ENCODE peak calls at places on chromosomes 2 and 18, in ten cellular contexts. S is Caco-2, D is heart right ventricle, I is GM12865, X is fibroblast of pulmonary artery, N is tibial nerve, K is OCI-LY7, R is astrocyte, F is fibroblast of villous mesenchyme, H is coronary artery. L is an unnamed sample.

GRCh38 chr2:170917219-170917851 is 11.7 kb upstream of the GORASP2 start:
- DNase-seq in R (no peak), S (no peak), H (no peak), N (no peak), X (no peak), K (no peak), D (no peak), I (no peak), F (no peak), L (no peak)

GRCh38 chr2:33589444-33589843 is 9.7 kb downstream of the FAM98A start:
- DNase-seq in R (no peak), D (no peak), X (peak; percentile 17), F (peak; percentile 55), H (no peak), S (no peak), N (no peak), I (no peak), K (no peak), L (no peak)

GRCh38 chr2:190819835-190820234 is 60.8 kb upstream of the GLS start:
- DNase-seq in N (no peak), X (peak; percentile 88), D (no peak), K (no peak), S (no peak), I (no peak), R (peak; percentile 76), H (no peak), F (peak; percentile 97), L (no peak)

GRCh38 chr2:241417626-241418025 is 61.5 kb downstream of the FARP2 start:
- DNase-seq in I (no peak), D (no peak), R (no peak), N (no peak), F (no peak), K (no peak), X (no peak), S (no peak), H (no peak), L (no peak)

GRCh38 chr2:81901017-81901416 is 1596.5 kb upstream of the LRRTM1 start:
- DNase-seq in I (no peak), K (peak; percentile 1), N (no peak), X (peak; percentile 10), H (no peak), R (no peak), F (no peak), S (no peak), D (no peak), L (no peak)

GRCh38 chr2:199471443-199472057 is 13.8 kb upstream of the SATB2 start:
- DNase-seq in K (peak; percentile 42), R (no peak), X (peak; percentile 46), F (peak; percentile 25), H (no peak), D (peak; percentile 64), N (peak; percentile 38), S (peak; percentile 66), I (peak; percentile 38), L (peak; percentile 84)

GRCh38 chr2:138107288-138107687 is 143.0 kb downstream of the HNMT start:
- DNase-seq in D (no peak), I (no peak), F (no peak), N (no peak), K (no peak), S (no peak), R (no peak), X (peak; percentile 26), H (no peak), L (no peak)

GRCh38 chr18:26159353-26159752 is 25.7 kb downstream of the PSMA8 start:
- DNase-seq in D (no peak), F (peak; percentile 5), I (no peak), N (no peak), H (no peak), K (peak; percentile 51), S (no peak), R (no peak), X (peak; percentile 13), L (no peak)

GRCh38 chr18:79374408-79375171 is 21.1 kb upstream of the NFATC1 start:
- DNase-seq in D (no peak), I (peak; percentile 60), K (no peak), R (no peak), S (no peak), F (no peak), H (no peak), X (no peak), N (no peak), L (no peak)

DNA sequence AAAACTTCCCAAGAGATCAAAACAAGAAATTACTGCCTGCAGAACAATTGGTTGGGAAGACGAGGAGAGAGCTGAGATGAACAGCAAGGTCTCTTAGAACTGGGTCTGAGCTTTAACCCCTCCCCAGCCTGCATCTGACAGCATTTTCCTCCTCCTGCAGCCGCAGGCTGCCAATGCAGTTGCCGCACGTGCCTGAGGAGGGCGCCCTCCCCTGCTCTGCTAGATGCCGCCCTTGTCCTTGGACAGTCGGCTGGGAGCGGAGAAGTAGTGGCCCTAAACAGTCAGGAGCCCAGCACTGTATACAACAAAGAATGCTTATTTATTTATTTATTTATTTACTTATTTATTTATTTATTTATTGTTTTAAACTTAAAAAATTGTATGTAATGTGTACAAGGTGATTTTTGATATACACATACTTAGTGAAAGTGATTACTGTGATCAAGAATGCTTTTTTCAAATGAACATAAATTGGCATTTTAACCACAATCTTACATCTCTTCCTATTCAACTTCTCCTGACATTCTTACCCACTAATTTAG is 776.4 kb downstream of the TSN start:
- DNase-seq in S (no peak), X (peak; percentile 11), D (peak; percentile 10), N (no peak), F (no peak), I (no peak), R (no peak), H (no peak), K (no peak), L (no peak)
- TF ChIP-seq CTCF in S (no peak), X (peak; percentile 42), D (no peak), N (no peak), F (peak; percentile 31), I (peak; percentile 24), R (peak; percentile 11), H (no peak), K (peak; percentile 33), L (no peak)

GRCh38 chr2:3696542-3696941 is 6.8 kb upstream of the DCDC2C start:
- DNase-seq in N (no peak), H (no peak), I (no peak), D (no peak), K (no peak), X (no peak), S (no peak), F (no peak), R (no peak), L (no peak)
- H3K4me3 ChIP-seq in N (peak overlapping the region; percentile 14), H (no peak overlapping the region), I (no peak overlapping the region), D (no peak overlapping the region), K (no peak overlapping the region), X (no peak overlapping the region), S (no peak overlapping the region), F (no peak overlapping the region), R (no peak overlapping the region), L (no peak overlapping the region)

DNA sequence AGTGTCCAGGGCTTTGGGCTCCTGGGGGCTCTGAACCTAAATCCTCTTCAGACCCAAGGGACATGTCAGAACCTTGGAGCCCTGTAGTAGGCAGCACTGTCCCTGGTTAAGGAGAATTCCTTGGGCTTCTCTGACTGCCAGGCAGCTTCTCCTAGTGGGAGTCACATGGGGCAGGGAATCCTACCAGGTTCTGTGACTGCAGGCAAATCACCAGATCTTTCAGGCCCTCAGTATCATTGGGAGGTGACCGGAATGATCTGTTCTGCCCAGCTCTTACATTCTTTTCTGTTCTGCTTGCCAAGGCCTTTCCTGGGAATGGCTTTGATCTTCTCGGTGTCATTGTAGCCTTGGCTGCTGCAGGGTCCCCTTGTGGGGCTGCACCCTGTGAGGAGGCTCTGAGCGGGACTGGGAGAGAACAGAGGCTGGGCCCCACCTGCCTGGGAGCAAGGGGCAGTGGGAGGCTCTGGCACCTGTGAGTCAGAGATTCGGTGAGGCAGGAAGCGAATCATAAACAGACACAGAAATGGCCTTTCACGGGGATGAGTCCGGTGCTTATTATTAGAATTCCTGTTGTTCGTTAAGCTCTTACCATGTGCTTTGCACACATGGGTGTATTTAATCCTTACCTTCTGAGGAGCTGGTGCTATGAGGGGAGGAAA is 14.1 kb downstream of the CEP68 start:
- DNase-seq in I (no peak), D (no peak), R (peak; percentile 43), H (peak; percentile 53), F (peak; percentile 45), X (peak; percentile 53), N (no peak), K (peak; percentile 76), S (no peak), L (no peak)
- TF ChIP-seq CTCF in I (no peak), D (peak; percentile 28), R (no peak), H (no peak), F (peak; percentile 40), X (peak; percentile 41), N (no peak), K (peak; percentile 28), S (no peak), L (no peak)

GRCh38 chr2:20499387-20499786 is 52.5 kb downstream of the RHOB start:
- DNase-seq in D (no peak), R (no peak), S (no peak), F (no peak), K (no peak), H (no peak), N (no peak), X (no peak), I (no peak), L (no peak)
- H3K4me3 ChIP-seq in D (no peak overlapping the region), R (no peak overlapping the region), S (no peak overlapping the region), F (no peak overlapping the region), K (no peak overlapping the region), H (no peak overlapping the region), N (no peak overlapping the region), X (no peak overlapping the region), I (no peak overlapping the region), L (no peak overlapping the region)

L was measured in dorsolateral prefrontal cortex.